ENCODE peak calls at places on chromosomes 2 and 18, in eight cellular contexts. Z is stomach, O is uterus, S is A549, K is IMR-90, A is spleen, C is vagina, B is tibial nerve. J is an unnamed sample.
A peak's percentile ranks its signal among the peaks of the same experiment; 100 is the strongest.

GRCh38 chr2:55500025-55500424 is 19.5 kb upstream of the CFAP36 start:
- DNase-seq in C (no peak), S (peak; percentile 56), A (no peak), K (peak; percentile 74), B (no peak), O (no peak), Z (no peak), J (no peak)

GRCh38 chr2:197878792-197879191 is 74.4 kb downstream of the PLCL1 start:
- DNase-seq in O (no peak), Z (no peak), C (no peak), K (no peak), A (no peak), S (no peak), B (no peak), J (no peak)

GRCh38 chr2:150141241-150142001 is 346.0 kb downstream of the RND3 start:
- DNase-seq in C (no peak), Z (no peak), A (no peak), B (no peak), O (no peak), S (no peak), K (peak; percentile 61), J (no peak)

GRCh38 chr2:134122610-134123009 is 131.3 kb upstream of the MGAT5 start:
- DNase-seq in C (no peak), K (no peak), A (no peak), S (no peak), Z (no peak), O (no peak), B (no peak), J (no peak)

GRCh38 chr18:9608728-9609127 is 5.6 kb downstream of the PPP4R1 start:
- DNase-seq in O (no peak), S (peak; percentile 31), B (no peak), A (no peak), C (no peak), K (no peak), Z (no peak), J (no peak)

GRCh38 chr2:152505495-152505906 is 170.5 kb downstream of the FMNL2 start:
- DNase-seq in B (peak; percentile 57), O (no peak), A (no peak), S (peak; percentile 88), K (peak; percentile 41), Z (no peak), C (no peak), J (no peak)

GRCh38 chr2:95402370-95403203 is at the start of gene FAHD2A:
- DNase-seq in Z (peak; percentile 99), A (peak; percentile 99), K (peak; percentile 84), O (peak; percentile 96), C (no peak), B (peak; percentile 96), S (peak; percentile 88), J (peak; percentile 96)

GRCh38 chr18:78688249-78688648 is 291.4 kb upstream of the SALL3 start:
- DNase-seq in B (no peak), O (no peak), A (no peak), Z (no peak), C (no peak), S (no peak), K (no peak), J (no peak)

GRCh38 chr2:171923206-171923605 is 945 bp downstream of the HAT1 start:
- DNase-seq in A (no peak), O (no peak), C (no peak), Z (peak; percentile 28), B (no peak), K (peak; percentile 38), S (peak; percentile 44), J (peak; percentile 41)

GRCh38 chr2:20615466-20616241 is 35.2 kb downstream of the HS1BP3 start:
- DNase-seq in K (no peak), A (peak; percentile 55), B (no peak), O (peak; percentile 53), C (no peak), S (no peak), Z (peak; percentile 25), J (no peak)

GRCh38 chr2:100747551-100747950 is 72.4 kb upstream of the NPAS2 start:
- DNase-seq in S (no peak), C (no peak), A (no peak), B (no peak), K (peak; percentile 56), O (no peak), Z (no peak), J (no peak)

GRCh38 chr2:17892726-17893534 is 14.5 kb downstream of the KCNS3 start:
- DNase-seq in O (no peak), B (no peak), S (no peak), C (no peak), K (no peak), Z (peak; percentile 37), A (no peak), J (no peak)

GRCh38 chr2:102233132-102233884 is 46.5 kb downstream of the IL1RL2 start:
- DNase-seq in B (no peak), Z (no peak), S (no peak), A (no peak), K (no peak), O (no peak), C (no peak), J (no peak)

GRCh38 chr2:37306024-37306423 is 18.6 kb downstream of the PRKD3 start:
- DNase-seq in Z (no peak), O (no peak), S (no peak), C (no peak), K (no peak), B (no peak), A (no peak), J (no peak)

GRCh38 chr2:29370581-29371125 is 255.4 kb downstream of the CLIP4 start:
- DNase-seq in O (no peak), Z (no peak), K (no peak), C (no peak), A (no peak), B (no peak), S (no peak), J (no peak)

GRCh38 chr18:49175071-49175470 is 224.3 kb upstream of the SMAD7 start:
- DNase-seq in S (no peak), Z (no peak), C (no peak), K (no peak), O (no peak), A (no peak), B (no peak), J (no peak)

GRCh38 chr2:74199275-74199701 is 873 bp downstream of the MTHFD2 start:
- DNase-seq in C (no peak), Z (no peak), S (no peak), B (peak; percentile 9), K (no peak), O (no peak), A (no peak), J (no peak)

GRCh38 chr2:145402706-145403277 is 882.9 kb upstream of the ZEB2 start:
- DNase-seq in Z (no peak), B (no peak), K (peak; percentile 8), C (no peak), O (no peak), S (no peak), A (no peak), J (no peak)
- H3K9me3 ChIP-seq in Z (no peaks in the 10 kb centered on the region), B (no peaks in the 10 kb centered on the region), K (no peaks in the 10 kb centered on the region), C (no peaks in the 10 kb centered on the region), O (no peaks in the 10 kb centered on the region), S (no peaks in the 10 kb centered on the region), A (no peaks in the 10 kb centered on the region), J (no peaks in the 10 kb centered on the region)

GRCh38 chr18:63321291-63321690 is 1.7 kb upstream of the BCL2 start:
- DNase-seq in B (no peak), S (no peak), A (no peak), C (no peak), O (no peak), Z (no peak), K (no peak), J (no peak)
- H3K27ac ChIP-seq in B (peak overlapping the region; percentile 91), S (no peak overlapping the region), A (peak overlapping the region; percentile 97), C (peak overlapping the region; percentile 91), O (peak overlapping the region; percentile 98), Z (no peak overlapping the region), K (no peak overlapping the region), J (no peak overlapping the region)

GRCh38 chr2:231200805-231201474 is 2.5 kb downstream of the ARMC9 start:
- DNase-seq in C (no peak), S (no peak), Z (no peak), K (peak; percentile 63), A (no peak), O (no peak), B (no peak), J (no peak)

GRCh38 chr2:231197741-231198290 is 615 bp upstream of the ARMC9 start:
- DNase-seq in B (no peak), O (peak; percentile 17), Z (no peak), S (no peak), C (no peak), K (no peak), A (no peak), J (no peak)

GRCh38 chr2:231196592-231196991 is 1.8 kb upstream of the ARMC9 start:
- DNase-seq in K (no peak), B (no peak), C (no peak), S (no peak), Z (no peak), O (no peak), A (no peak), J (no peak)

GRCh38 chr2:231199219-231199618 is 788 bp downstream of the ARMC9 start:
- DNase-seq in S (no peak), K (peak; percentile 52), A (no peak), Z (no peak), B (no peak), C (no peak), O (no peak), J (no peak)

DNA sequence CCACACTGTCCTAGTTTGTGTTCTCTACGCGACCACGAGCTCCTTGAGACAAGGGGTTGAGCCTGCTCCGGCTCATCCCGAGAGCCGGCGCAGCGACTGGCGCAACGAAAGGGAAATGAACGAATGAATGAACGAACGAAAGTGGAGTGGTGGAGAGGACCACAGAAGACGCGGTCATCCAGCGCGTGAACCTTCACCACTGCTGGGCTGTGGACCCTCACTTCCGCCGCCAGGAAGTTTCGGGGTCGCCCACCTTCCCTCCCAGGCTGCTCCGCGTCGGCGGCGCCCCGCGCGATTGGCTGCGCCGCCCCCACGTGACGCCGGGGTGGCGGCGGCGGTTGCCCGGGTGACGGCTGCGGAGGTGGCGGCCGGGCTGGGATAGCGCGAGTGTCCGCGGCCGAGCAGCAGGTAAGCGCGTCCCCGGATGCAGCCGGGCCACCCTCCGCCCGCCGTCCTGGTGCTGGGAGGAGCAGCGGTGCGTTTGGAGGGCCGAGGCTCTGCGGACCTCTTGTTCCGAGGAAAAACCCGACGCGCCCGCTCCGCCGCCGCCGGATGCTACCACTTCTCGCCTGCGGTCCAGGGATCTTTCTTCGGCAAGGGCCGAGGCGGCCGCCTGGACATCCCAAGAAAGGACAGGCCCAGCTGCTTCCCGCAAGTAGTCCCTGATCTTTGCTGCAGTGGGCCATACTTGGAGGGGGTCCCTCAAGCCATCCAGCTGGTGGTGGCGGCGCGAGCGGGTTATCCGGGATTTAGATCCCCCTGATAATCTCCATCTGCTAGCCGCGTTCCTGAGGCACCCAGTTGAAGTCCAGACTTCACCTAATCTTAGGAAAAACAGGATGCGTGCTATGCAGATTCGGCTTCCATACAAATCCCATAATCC is at the start of gene ARMC9:
- DNase-seq in A (peak; percentile 93), O (peak; percentile 54), B (peak; percentile 48), Z (peak; percentile 77), K (peak; percentile 51), C (no peak), S (peak; percentile 69), J (peak; percentile 86)
- TF ChIP-seq POLR2A in A (no peak), O (peak; percentile 66), B (peak; percentile 27), Z (no peak), K (no peak), C (no peak), S (peak; percentile 89), J (no peak)

DNA sequence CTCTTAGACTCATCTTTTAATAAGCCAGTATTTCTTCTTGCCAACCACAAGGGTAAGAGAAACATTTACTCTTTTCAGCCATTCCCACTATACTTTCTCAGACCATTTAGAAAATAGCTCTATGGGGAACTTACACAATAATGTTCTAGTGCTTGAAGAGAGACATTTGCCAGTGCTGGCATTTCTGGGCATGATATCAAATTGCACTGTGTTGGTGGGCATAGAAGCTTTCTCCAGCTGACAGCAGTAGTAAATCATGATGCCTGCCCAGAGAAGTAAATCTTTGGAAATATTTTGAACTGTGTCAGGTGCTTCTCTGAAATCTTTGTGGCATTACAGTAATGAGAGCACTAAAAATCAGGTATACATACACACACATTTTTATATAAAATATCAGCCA is 346.5 kb downstream of the CBLN2 start:
- DNase-seq in A (no peak), Z (no peak), B (no peak), C (no peak), K (no peak), O (no peak), S (no peak), J (no peak)
- H3K9me3 ChIP-seq in A (peaks cover 6% of the 10 kb centered on the region), Z (peaks cover 13% of the 10 kb centered on the region), B (no peaks in the 10 kb centered on the region), C (no peaks in the 10 kb centered on the region), K (peaks cover 10% of the 10 kb centered on the region), O (no peaks in the 10 kb centered on the region), S (no peaks in the 10 kb centered on the region), J (no peaks in the 10 kb centered on the region)

J was measured in ovary.